ENCODE peak calls at places on chromosomes 6 and 20, in seven cellular contexts. Y is mesothelial cell of epicardium; S is WTC11; J is upper lobe of right lung; Z is endodermal cell; U is stimulated activated CD8-positive, alpha-beta memory T cell treated with anti-CD3 and anti-CD28 coated beads, Interleukin-4, amount 100 ng/mL, for 24 hours; Q is ascending aorta. M is an unnamed sample.

GRCh38 chr6:126112171-126112632 is 125.9 kb downstream of the TRMT11 start:
- DNase-seq in J (no peak), S (no peak), Y (no peak), Z (no peak), Q (no peak), U (no peak), M (no peak)

GRCh38 chr6:125300992-125301434 is 754 bp downstream of the HDDC2 start:
- DNase-seq in U (no peak), Z (no peak), Y (no peak), Q (no peak), J (no peak), S (no peak), M (no peak)

GRCh38 chr20:32436968-32437367 is 78.8 kb downstream of the ASXL1 start:
- DNase-seq in Q (no peak), Y (peak; percentile 20), U (no peak), S (no peak), Z (peak; percentile 18), J (no peak), M (no peak)

GRCh38 chr6:144176043-144176442 is 25.7 kb downstream of the STX11 start:
- DNase-seq in U (no peak), S (no peak), Z (no peak), Q (no peak), J (no peak), Y (no peak), M (no peak)

GRCh38 chr6:151209071-151209831 is 30.5 kb upstream of the AKAP12 start:
- DNase-seq in Q (no peak), Z (no peak), S (no peak), U (no peak), Y (no peak), J (no peak), M (no peak)

GRCh38 chr6:137423444-137424168 is 70.6 kb downstream of the OLIG3 start:
- DNase-seq in J (no peak), U (no peak), S (peak; percentile 62), Q (no peak), Y (no peak), Z (peak; percentile 91), M (no peak)

GRCh38 chr6:56661298-56661697 is 18.6 kb upstream of the DST start:
- DNase-seq in J (no peak), Q (no peak), S (no peak), Z (peak; percentile 71), U (no peak), Y (no peak), M (no peak)

GRCh38 chr20:2399390-2399789 is 18.7 kb downstream of the TGM6 start:
- DNase-seq in S (no peak), Q (no peak), Y (no peak), Z (no peak), U (no peak), J (no peak), M (no peak)

GRCh38 chr6:114142256-114142655 is 171.3 kb upstream of the HDAC2 start:
- DNase-seq in Y (no peak), S (no peak), Q (no peak), J (no peak), U (no peak), Z (no peak), M (no peak)

GRCh38 chr6:79672631-79673065 is 41.5 kb downstream of the SH3BGRL2 start:
- DNase-seq in Z (no peak), S (no peak), U (no peak), Y (no peak), Q (no peak), J (no peak), M (no peak)

GRCh38 chr6:116405147-116405546 is 34.4 kb downstream of the DSE start:
- DNase-seq in S (no peak), Z (no peak), U (no peak), Y (no peak), Q (no peak), J (no peak), M (no peak)

GRCh38 chr6:122423734-122424133 is 24.3 kb downstream of the HSF2 start:
- DNase-seq in Z (no peak), S (no peak), Q (no peak), J (no peak), Y (no peak), U (no peak), M (no peak)

GRCh38 chr6:44662461-44663121 is 275.1 kb downstream of the CDC5L start:
- DNase-seq in Q (no peak), Z (peak; percentile 91), U (no peak), J (peak; percentile 65), S (peak; percentile 76), Y (no peak), M (no peak)

GRCh38 chr6:46651766-46652165 is 852 bp downstream of the CYP39A1 start:
- DNase-seq in J (no peak), Z (no peak), Y (no peak), Q (no peak), U (no peak), S (no peak), M (no peak)

GRCh38 chr20:38125157-38126056 is 39.7 kb downstream of the TGM2 start:
- DNase-seq in Q (peak; percentile 77), Y (peak; percentile 35), S (no peak), U (no peak), J (peak; percentile 77), Z (peak; percentile 44), M (no peak)

GRCh38 chr6:20876016-20876415 is 341.8 kb downstream of the CDKAL1 start:
- DNase-seq in Z (no peak), J (no peak), S (no peak), U (no peak), Q (no peak), Y (no peak), M (no peak)

GRCh38 chr6:30942338-30943060 is 1.7 kb downstream of the MUCL3 start:
- DNase-seq in Y (peak; percentile 84), Q (no peak), Z (peak; percentile 98), U (no peak), S (peak; percentile 98), J (peak; percentile 93), M (peak; percentile 85)

M was measured in 8988T.